ENCODE peak calls at places on chromosomes 7 and 10, in nine cellular contexts. W is CD4-positive, alpha-beta T cell; C is astrocyte of the spinal cord; E is naive thymus-derived CD4-positive, alpha-beta T cell; N is stimulated activated CD4-positive, alpha-beta T cell treated with anti-CD3 and anti-CD28 coated beads, Interleukin-1b, Interleukin-23, amount 100 ng/mL, for 1 hour; S is mucosa of descending colon; V is ELR; L is hepatic stellate cell; I is substantia nigra. U is an unnamed sample.

GRCh38 chr10:131546086-131546810 is 234.7 kb upstream of the TCERG1L start:
- DNase-seq in W (no peak), C (no peak), E (no peak), N (no peak), S (no peak), V (no peak), L (no peak), I (no peak), U (no peak)

GRCh38 chr7:84021292-84021898 is 173.2 kb downstream of the SEMA3A start:
- DNase-seq in W (no peak), C (peak), E (no peak), N (no peak), S (no peak), V (peak), L (no peak), I (no peak), U (no peak)

GRCh38 chr7:85287126-85287825 is 100.4 kb upstream of the SEMA3D start:
- DNase-seq in W (no peak), C (peak), E (no peak), N (no peak), S (no peak), V (peak), L (no peak), I (no peak), U (no peak)

GRCh38 chr10:37777056-37777455 is 80.4 kb downstream of the ZNF248 start:
- DNase-seq in W (no peak), C (no peak), E (no peak), N (no peak), S (no peak), V (no peak), L (no peak), I (no peak), U (no peak)

GRCh38 chr10:102311025-102311420 is 65.7 kb downstream of the GBF1 start:
- DNase-seq in W (no peak), C (no peak), E (no peak), N (no peak), S (no peak), V (no peak), L (no peak), I (no peak), U (no peak)

GRCh38 chr10:131667047-131667446 is 233.8 kb upstream of the PPP2R2D start:
- DNase-seq in W (no peak), C (no peak), E (no peak), N (no peak), S (no peak), V (no peak), L (no peak), I (no peak), U (no peak)

GRCh38 chr7:29970158-29970557 is 19.4 kb downstream of the SCRN1 start:
- DNase-seq in W (no peak), C (no peak), E (no peak), N (no peak), S (no peak), V (peak), L (no peak), I (no peak), U (no peak)

GRCh38 chr10:74923556-74923955 is 97.2 kb downstream of the KAT6B start:
- DNase-seq in W (no peak), C (no peak), E (no peak), N (no peak), S (no peak), V (peak), L (no peak), I (no peak), U (no peak)

GRCh38 chr7:89623018-89623672 is 531.1 kb upstream of the STEAP1 start:
- DNase-seq in W (no peak), C (peak), E (peak), N (no peak), S (no peak), V (peak), L (peak), I (no peak), U (no peak)

GRCh38 chr10:11863353-11864105 is 40.4 kb downstream of the PROSER2 start:
- DNase-seq in W (no peak), C (no peak), E (peak), N (peak), S (no peak), V (no peak), L (no peak), I (no peak), U (no peak)

GRCh38 chr7:98976396-98977185 is 98.3 kb downstream of the TRRAP start:
- DNase-seq in W (no peak), C (no peak), E (no peak), N (no peak), S (no peak), V (no peak), L (no peak), I (no peak), U (no peak)

GRCh38 chr7:140176811-140177702 is at the start of gene KDM7A:
- DNase-seq in W (peak), C (peak), E (peak), N (peak), S (peak), V (peak), L (peak), I (peak), U (peak)

GRCh38 chr7:28649189-28649588 is 236.9 kb downstream of the CREB5 start:
- DNase-seq in W (no peak), C (no peak), E (no peak), N (no peak), S (no peak), V (no peak), L (no peak), I (no peak), U (no peak)

GRCh38 chr7:67309764-67310548 is 313.3 kb downstream of the TYW1 start:
- DNase-seq in W (no peak), C (no peak), E (no peak), N (no peak), S (no peak), V (no peak), L (no peak), I (no peak), U (no peak)

GRCh38 chr7:114622189-114622588 is 207.6 kb downstream of the FOXP2 start:
- DNase-seq in W (no peak), C (no peak), E (no peak), N (no peak), S (no peak), V (no peak), L (no peak), I (no peak), U (no peak)

GRCh38 chr7:47191876-47192291 is 390.0 kb downstream of the TNS3 start:
- DNase-seq in W (no peak), C (no peak), E (no peak), N (no peak), S (peak), V (no peak), L (no peak), I (no peak), U (no peak)

GRCh38 chr7:25752967-25753791 is 398.8 kb upstream of the NFE2L3 start:
- DNase-seq in W (no peak), C (no peak), E (no peak), N (no peak), S (no peak), V (no peak), L (no peak), I (no peak), U (no peak)

GRCh38 chr7:146115665-146116451 is 743 bp upstream of the CNTNAP2 start:
- DNase-seq in W (no peak), C (peak), E (no peak), N (peak), S (peak), V (no peak), L (peak), I (peak), U (no peak)

GRCh38 chr10:60377955-60378354 is 11.7 kb downstream of the ANK3 start:
- DNase-seq in W (no peak), C (peak), E (no peak), N (no peak), S (no peak), V (peak), L (no peak), I (no peak), U (no peak)

GRCh38 chr7:5282464-5283316 is at the start of gene SLC29A4:
- DNase-seq in W (no peak), C (no peak), E (no peak), N (no peak), S (no peak), V (peak), L (no peak), I (no peak), U (no peak)

GRCh38 chr10:42976353-42977031 is 100.4 kb upstream of the RET start:
- DNase-seq in W (no peak), C (no peak), E (no peak), N (no peak), S (peak), V (no peak), L (no peak), I (no peak), U (no peak)

GRCh38 chr10:77147871-77148270 is 489.7 kb downstream of the KCNMA1 start:
- DNase-seq in W (no peak), C (no peak), E (no peak), N (no peak), S (no peak), V (no peak), L (no peak), I (no peak), U (no peak)

GRCh38 chr10:80588506-80589020 is 50.9 kb downstream of the SH2D4B start:
- DNase-seq in W (no peak), C (no peak), E (no peak), N (no peak), S (no peak), V (peak), L (no peak), I (no peak), U (no peak)

GRCh38 chr7:135601182-135601581 is 43.5 kb downstream of the NUP205 start:
- DNase-seq in W (no peak), C (peak), E (no peak), N (no peak), S (no peak), V (peak), L (no peak), I (no peak), U (no peak)

GRCh38 chr10:86730227-86730626 is 26.2 kb upstream of the BMPR1A start:
- DNase-seq in W (no peak), C (peak), E (no peak), N (no peak), S (no peak), V (no peak), L (no peak), I (no peak), U (no peak)

GRCh38 chr7:77244222-77244934 is 44.8 kb upstream of the FGL2 start:
- DNase-seq in W (no peak), C (no peak), E (no peak), N (no peak), S (no peak), V (peak), L (no peak), I (no peak), U (no peak)

GRCh38 chr10:107546239-107546638 is 381.7 kb upstream of the SORCS1 start:
- DNase-seq in W (no peak), C (peak), E (no peak), N (no peak), S (no peak), V (peak), L (no peak), I (no peak), U (no peak)

GRCh38 chr10:91632671-91633550 is at the start of gene PPP1R3C:
- DNase-seq in W (peak), C (peak), E (peak), N (peak), S (peak), V (peak), L (peak), I (peak), U (no peak)

GRCh38 chr7:150370612-150371071 is 2.0 kb downstream of the REPIN1 start:
- DNase-seq in W (no peak), C (peak), E (no peak), N (no peak), S (no peak), V (no peak), L (peak), I (no peak), U (no peak)

GRCh38 chr7:41785265-41785664 is 82.4 kb upstream of the INHBA start:
- DNase-seq in W (no peak), C (no peak), E (no peak), N (no peak), S (no peak), V (no peak), L (no peak), I (no peak), U (no peak)

GRCh38 chr7:21300692-21301091 is 127.2 kb upstream of the SP4 start:
- DNase-seq in W (no peak), C (no peak), E (no peak), N (no peak), S (no peak), V (peak), L (no peak), I (no peak), U (no peak)